ENCODE peak calls at places on chromosomes 1 and 21, in five cellular contexts. H, N, U, D and Y are unnamed samples.

GRCh38 chr1:241990040-241990439 is 8.9 kb downstream of the MAP1LC3C start:
- DNase-seq in H (peak; percentile 95), N (no peak), U (no peak), D (peak; percentile 99), Y (peak; percentile 100)

GRCh38 chr1:231027971-231028370 is 12.1 kb downstream of the FAM89A start:
- DNase-seq in H (no peak), N (no peak), U (no peak), D (no peak), Y (no peak)

GRCh38 chr1:41614818-41615217 is 130.3 kb upstream of the EDN2 start:
- DNase-seq in H (no peak), N (no peak), U (no peak), D (no peak), Y (no peak)

GRCh38 chr1:66730462-66730861 is 21.8 kb upstream of the DYNLT5 start:
- DNase-seq in H (no peak), N (no peak), U (no peak), D (no peak), Y (no peak)

GRCh38 chr21:42003051-42003461 is 7.1 kb downstream of the ZBTB21 start:
- DNase-seq in H (no peak), N (no peak), U (no peak), D (peak; percentile 90), Y (no peak)

GRCh38 chr1:2248127-2248826 is 20.2 kb downstream of the SKI start:
- DNase-seq in H (no peak), N (peak; percentile 72), U (no peak), D (no peak), Y (no peak)

GRCh38 chr1:6130036-6130435 is 50.1 kb downstream of the CHD5 start:
- DNase-seq in H (no peak), N (peak; percentile 49), U (no peak), D (no peak), Y (no peak)

GRCh38 chr21:17352937-17353655 is 159.7 kb upstream of the CXADR start:
- DNase-seq in H (no peak), N (no peak), U (no peak), D (no peak), Y (no peak)

GRCh38 chr1:46184920-46185658 is 8.8 kb upstream of the P3R3URF start:
- DNase-seq in H (no peak), N (no peak), U (no peak), D (no peak), Y (no peak)

GRCh38 chr1:28914228-28915035 is at the start of gene EPB41:
- DNase-seq in H (peak; percentile 63), N (peak; percentile 97), U (peak; percentile 98), D (peak; percentile 75), Y (peak; percentile 90)

GRCh38 chr1:19319196-19319595 is 7.1 kb downstream of the SLC66A1 start:
- DNase-seq in H (no peak), N (no peak), U (no peak), D (no peak), Y (no peak)

GRCh38 chr1:35850051-35850450 is 33.0 kb upstream of the AGO1 start:
- DNase-seq in H (no peak), N (no peak), U (no peak), D (no peak), Y (no peak)

GRCh38 chr21:26506951-26507350 is 66.1 kb downstream of the CYYR1 start:
- DNase-seq in H (peak; percentile 68), N (no peak), U (no peak), D (peak; percentile 45), Y (peak; percentile 75)

GRCh38 chr1:114345930-114346479 is 165.0 kb downstream of the TRIM33 start:
- DNase-seq in H (peak; percentile 9), N (peak; percentile 84), U (no peak), D (peak; percentile 17), Y (no peak)

GRCh38 chr1:32341186-32341757 is 5.2 kb upstream of the MARCKSL1 start:
- DNase-seq in H (no peak), N (peak; percentile 38), U (no peak), D (no peak), Y (no peak)

GRCh38 chr1:34681481-34682451 is 73.1 kb upstream of the GJB5 start:
- DNase-seq in H (peak; percentile 54), N (no peak), U (no peak), D (peak; percentile 35), Y (peak; percentile 73)

GRCh38 chr1:161117681-161118581 is at the start of the genes NIT1 and PFDN2:
- DNase-seq in H (peak; percentile 80), N (peak; percentile 97), U (peak; percentile 89), D (peak; percentile 81), Y (peak; percentile 85)

GRCh38 chr21:43984905-43985689 is 27.0 kb upstream of the TRAPPC10 start:
- DNase-seq in H (no peak), N (peak; percentile 78), U (no peak), D (peak; percentile 10), Y (no peak)

GRCh38 chr1:187267745-187268277 is 439.1 kb downstream of the PLA2G4A start:
- DNase-seq in H (no peak), N (no peak), U (no peak), D (no peak), Y (no peak)

GRCh38 chr21:36150192-36150711 is 6.4 kb upstream of the DOP1B start:
- DNase-seq in H (peak; percentile 37), N (no peak), U (peak; percentile 58), D (peak; percentile 55), Y (no peak)

GRCh38 chr1:178192686-178193085 is 98.8 kb downstream of the RASAL2 start:
- DNase-seq in H (peak; percentile 94), N (no peak), U (no peak), D (peak; percentile 84), Y (peak; percentile 96)

GRCh38 chr1:227131193-227131592 is 187.1 kb downstream of the CDC42BPA start:
- DNase-seq in H (peak; percentile 74), N (no peak), U (no peak), D (peak; percentile 56), Y (peak; percentile 66)

GRCh38 chr1:1556505-1556904 is 16.1 kb upstream of the TMEM240 start:
- DNase-seq in H (no peak), N (no peak), U (no peak), D (no peak), Y (no peak)

GRCh38 chr1:65911679-65912078 is 119.0 kb downstream of the PDE4B start:
- DNase-seq in H (no peak), N (no peak), U (no peak), D (no peak), Y (no peak)

GRCh38 chr1:9942399-9942938 is 722 bp downstream of the LZIC start:
- DNase-seq in H (peak; percentile 74), N (no peak), U (peak; percentile 26), D (peak; percentile 72), Y (peak; percentile 67)

GRCh38 chr1:229557913-229558414 is 543 bp downstream of the ABCB10 start:
- DNase-seq in H (peak; percentile 21), N (peak; percentile 91), U (peak; percentile 73), D (peak; percentile 14), Y (peak; percentile 48)
- TF ChIP-seq CTCF in H (no peak), N (no peak), U (peak; percentile 4), D (no peak), Y (peak; percentile 11)

GRCh38 chr1:237393632-237394031 is 351.6 kb downstream of the RYR2 start:
- DNase-seq in H (no peak), N (no peak), U (no peak), D (no peak), Y (no peak)
- TF ChIP-seq CTCF in H (no peak), N (no peak), U (no peak), D (no peak), Y (no peak)

DNA sequence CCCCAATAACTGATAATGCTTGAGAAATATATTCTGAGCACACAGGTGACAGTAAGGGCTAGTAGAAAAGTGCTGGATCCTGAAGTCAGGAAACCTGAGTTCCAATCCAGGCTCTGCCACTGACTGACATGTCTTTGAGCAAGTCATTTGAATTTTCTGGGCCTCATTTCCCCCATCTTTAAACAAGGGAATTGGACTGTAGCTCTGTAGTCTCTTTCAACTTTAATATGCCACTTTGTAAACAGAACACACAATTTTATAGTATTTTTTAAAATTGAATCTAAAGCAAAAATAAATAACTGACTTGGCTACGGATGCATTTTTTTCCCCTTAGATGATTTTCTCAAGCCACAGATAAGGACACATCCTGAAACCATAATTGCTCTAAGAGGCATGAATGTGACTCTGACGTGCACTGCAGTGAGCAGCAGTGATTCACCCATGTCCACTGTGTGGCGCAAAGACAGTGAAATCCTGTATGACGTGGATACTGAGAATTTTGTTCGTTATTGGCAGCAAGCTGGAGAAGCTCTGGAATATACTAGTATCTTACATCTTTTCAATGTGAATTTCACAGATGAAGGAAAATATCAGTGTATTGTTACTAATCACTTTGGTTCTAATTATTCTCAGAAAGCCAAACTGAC is 37.0 kb downstream of the LRIG2 start:
- DNase-seq in H (peak; percentile 97), N (no peak), U (no peak), D (peak; percentile 98), Y (peak; percentile 62)
- TF ChIP-seq CTCF in H (peak; percentile 25), N (no peak), U (no peak), D (peak; percentile 28), Y (no peak)

GRCh38 chr1:236140705-236141446 is 1.5 kb upstream of the GPR137B start:
- DNase-seq in H (no peak), N (no peak), U (no peak), D (no peak), Y (no peak)

GRCh38 chr1:236141447-236142357 is 637 bp upstream of the GPR137B start:
- DNase-seq in H (peak; percentile 57), N (peak; percentile 82), U (peak; percentile 64), D (peak; percentile 45), Y (peak; percentile 62)

GRCh38 chr1:236139495-236139894 is 2.8 kb upstream of the GPR137B start:
- DNase-seq in H (no peak), N (no peak), U (no peak), D (no peak), Y (no peak)

GRCh38 chr1:236133802-236134201 is 8.5 kb upstream of the GPR137B start:
- DNase-seq in H (no peak), N (no peak), U (no peak), D (no peak), Y (no peak)

DNA sequence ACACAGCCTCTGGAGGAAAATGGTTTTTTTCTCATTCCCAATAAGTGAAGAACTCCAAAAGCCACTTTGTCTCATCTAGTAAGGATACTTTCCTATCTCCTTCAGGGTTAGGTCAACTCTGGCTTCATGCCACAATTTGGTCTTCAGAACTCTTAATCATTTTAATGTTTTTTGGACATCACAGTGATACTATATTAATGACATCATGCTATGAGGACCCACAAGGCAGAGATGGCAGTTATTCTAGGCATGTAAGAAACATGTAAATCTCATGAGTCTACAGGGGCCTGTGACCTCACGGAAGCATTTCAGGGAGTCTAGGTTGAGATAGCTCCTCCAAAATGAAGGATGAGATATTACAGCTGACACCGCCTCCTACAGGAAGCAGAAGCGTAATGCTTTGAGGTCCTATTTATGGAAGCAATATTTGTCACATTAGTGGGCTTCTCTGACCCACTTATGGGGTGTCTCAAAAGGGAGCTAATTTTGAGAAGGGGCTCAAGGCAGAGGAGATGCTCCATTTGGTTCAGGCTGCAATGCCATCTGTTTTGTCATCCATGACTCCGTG is 5.0 kb upstream of the GPR137B start:
- DNase-seq in H (no peak), N (no peak), U (no peak), D (no peak), Y (no peak)
- TF ChIP-seq CTCF in H (no peak), N (no peak), U (peak; percentile 42), D (peak; percentile 11), Y (no peak)

GRCh38 chr1:54390655-54391054 is 15.5 kb downstream of the SSBP3 start:
- DNase-seq in H (no peak), N (peak; percentile 83), U (no peak), D (peak; percentile 10), Y (no peak)
- TF ChIP-seq CTCF in H (no peak), N (no peak), U (no peak), D (no peak), Y (no peak)